ENCODE peak calls at places on chromosomes 13 and 19, in eight cellular contexts. D is cardiac muscle cell, J is IMR-90, O is GM23338, Z is left ventricle myocardium inferior, Y is mammary epithelial cell, F is brain microvascular endothelial cell, M is prostate gland. T is an unnamed sample.

GRCh38 chr13:34750078-34750703 is 191.9 kb upstream of the NBEA start:
- DNase-seq in F (no peak), J (no peak), O (peak), D (peak), M (no peak), Y (peak), Z (peak), T (no peak)

GRCh38 chr13:51271008-51271407 is 48.8 kb downstream of the FAM124A start:
- DNase-seq in Z (no peak), J (no peak), M (no peak), Y (no peak), O (no peak), D (no peak), F (no peak), T (no peak)

GRCh38 chr19:35438527-35438926 is 9.5 kb upstream of the FFAR2 start:
- DNase-seq in O (peak), J (no peak), Z (no peak), M (no peak), Y (peak), F (no peak), D (peak), T (no peak)

GRCh38 chr13:23637813-23638212 is 67.6 kb downstream of the TNFRSF19 start:
- DNase-seq in Z (peak), F (no peak), O (peak), Y (no peak), J (no peak), M (no peak), D (no peak), T (no peak)

GRCh38 chr13:112781881-112782361 is 92.1 kb downstream of the ATP11A start:
- DNase-seq in M (no peak), Z (peak), Y (peak), F (no peak), O (no peak), D (no peak), J (no peak), T (no peak)

GRCh38 chr13:40064723-40065122 is 409.3 kb downstream of the COG6 start:
- DNase-seq in O (no peak), Z (no peak), M (no peak), J (peak), Y (peak), F (peak), D (peak), T (no peak)

GRCh38 chr19:12052057-12052570 is 647 bp downstream of the ZNF878 start:
- DNase-seq in J (peak), Z (no peak), D (no peak), F (no peak), O (peak), M (no peak), Y (peak), T (no peak)

GRCh38 chr19:49546825-49547565 is 19.2 kb downstream of the RCN3 start:
- DNase-seq in O (peak), F (peak), Y (peak), J (peak), Z (no peak), D (peak), M (peak), T (peak)

GRCh38 chr13:112764864-112765561 is 75.2 kb downstream of the ATP11A start:
- DNase-seq in Y (no peak), O (no peak), D (no peak), Z (no peak), J (no peak), M (no peak), F (no peak), T (no peak)

GRCh38 chr13:42821437-42821836 is 40.1 kb downstream of the FAM216B start:
- DNase-seq in D (peak), J (peak), Y (no peak), F (peak), Z (no peak), M (no peak), O (no peak), T (no peak)

GRCh38 chr13:43078399-43078798 is 55.0 kb downstream of the DNAJC15 start:
- DNase-seq in D (no peak), J (no peak), Z (no peak), M (no peak), F (no peak), O (no peak), Y (no peak), T (no peak)

GRCh38 chr19:35063940-35064818 is 22.7 kb downstream of the HPN start:
- DNase-seq in Y (peak), O (no peak), M (no peak), J (peak), D (peak), Z (no peak), F (peak), T (no peak)

GRCh38 chr13:109154546-109154945 is 525.1 kb downstream of the MYO16 start:
- DNase-seq in M (no peak), J (no peak), Z (no peak), F (no peak), D (no peak), O (no peak), Y (no peak), T (no peak)

GRCh38 chr19:14375055-14375581 is 6.1 kb upstream of the ADGRE5 start:
- DNase-seq in Z (peak), M (no peak), Y (no peak), O (no peak), F (no peak), D (no peak), J (no peak), T (peak)

GRCh38 chr19:51552996-51553725 is 17.9 kb upstream of the ZNF175 start:
- DNase-seq in D (peak), Y (peak), F (peak), Z (peak), M (peak), O (peak), J (peak), T (peak)

GRCh38 chr13:85709721-85710120 is 89.5 kb downstream of the SLITRK6 start:
- DNase-seq in F (no peak), Y (no peak), M (no peak), J (no peak), Z (no peak), D (no peak), O (no peak), T (no peak)

GRCh38 chr19:10226376-10227214 is 4.5 kb downstream of the S1PR2 start:
- DNase-seq in F (peak), D (peak), Y (no peak), J (peak), O (no peak), M (no peak), Z (peak), T (no peak)

GRCh38 chr13:43284162-43284561 is 260.8 kb downstream of the DNAJC15 start:
- DNase-seq in Z (no peak), M (no peak), J (peak), D (peak), F (peak), O (no peak), Y (peak), T (no peak)

GRCh38 chr19:40200352-40201099 is 9.3 kb downstream of the MAP3K10 start:
- DNase-seq in J (no peak), M (no peak), Z (no peak), Y (peak), O (no peak), D (no peak), F (no peak), T (no peak)

GRCh38 chr19:18284710-18285430 is 3.4 kb upstream of the JUND start:
- DNase-seq in D (no peak), Z (no peak), Y (no peak), F (no peak), O (no peak), J (no peak), M (no peak), T (no peak)

GRCh38 chr13:53052675-53053074 is 24.1 kb downstream of the OLFM4 start:
- DNase-seq in D (no peak), Y (no peak), O (no peak), F (no peak), J (no peak), Z (no peak), M (no peak), T (no peak)

GRCh38 chr13:24741016-24741662 is 22.8 kb upstream of the RNF17 start:
- DNase-seq in Z (no peak), J (no peak), O (peak), F (no peak), Y (no peak), D (no peak), M (no peak), T (no peak)

GRCh38 chr19:51489113-51489512 is 10.8 kb downstream of the CEACAM18 start:
- DNase-seq in J (no peak), O (no peak), D (no peak), Z (no peak), Y (no peak), F (no peak), M (no peak), T (no peak)

GRCh38 chr13:84393981-84394625 is 511.8 kb upstream of the SLITRK1 start:
- DNase-seq in D (no peak), J (no peak), Z (no peak), Y (peak), O (no peak), M (no peak), F (no peak), T (no peak)

GRCh38 chr13:37338721-37339120 is 233.3 kb upstream of the CSNK1A1L start:
- DNase-seq in Z (no peak), F (no peak), Y (no peak), D (peak), O (no peak), M (no peak), J (no peak), T (no peak)

GRCh38 chr19:35846038-35846668 is 6.2 kb downstream of the NPHS1 start:
- DNase-seq in F (no peak), O (peak), Z (no peak), M (no peak), Y (no peak), J (no peak), D (no peak), T (no peak)

GRCh38 chr19:995051-995827 is 5.0 kb upstream of the GRIN3B start:
- DNase-seq in F (no peak), Z (no peak), D (no peak), M (no peak), Y (no peak), O (no peak), J (no peak), T (no peak)

GRCh38 chr19:52442179-52442578 is 11.2 kb upstream of the ZNF578 start:
- DNase-seq in Z (no peak), M (no peak), D (no peak), Y (no peak), O (no peak), F (no peak), J (no peak), T (no peak)

GRCh38 chr19:19909654-19910053 is 8.9 kb downstream of the ZNF93 start:
- DNase-seq in J (no peak), F (no peak), O (no peak), Z (no peak), M (no peak), D (no peak), Y (no peak), T (no peak)

GRCh38 chr19:39497850-39498261 is 891 bp upstream of the DLL3 start:
- DNase-seq in O (peak), D (peak), Y (no peak), F (no peak), Z (no peak), J (peak), M (no peak), T (peak)

GRCh38 chr13:112969692-112970338 is 801 bp downstream of the MCF2L start:
- DNase-seq in F (no peak), Y (no peak), D (no peak), J (no peak), O (no peak), Z (no peak), M (no peak), T (no peak)

GRCh38 chr19:10219678-10220077 is 11.5 kb downstream of the S1PR2 start:
- DNase-seq in Y (peak), Z (no peak), M (no peak), J (peak), O (peak), D (peak), F (peak), T (no peak)

GRCh38 chr13:96963786-96964475 is 30.3 kb downstream of the OXGR1 start:
- DNase-seq in M (no peak), F (no peak), O (no peak), Y (peak), J (no peak), Z (no peak), D (no peak), T (no peak)

GRCh38 chr13:51041126-51041525 is 69.9 kb downstream of the C13orf42 start:
- DNase-seq in F (no peak), M (no peak), Z (no peak), D (no peak), J (no peak), O (no peak), Y (no peak), T (no peak)

GRCh38 chr19:19538077-19538764 is at the start of gene CILP2:
- DNase-seq in M (no peak), J (no peak), O (peak), F (no peak), Y (no peak), Z (peak), D (peak), T (no peak)

GRCh38 chr13:94664889-94665288 is 47.5 kb downstream of the SOX21 start:
- DNase-seq in J (no peak), D (no peak), M (no peak), Z (no peak), Y (no peak), O (no peak), F (no peak), T (no peak)

DNA sequence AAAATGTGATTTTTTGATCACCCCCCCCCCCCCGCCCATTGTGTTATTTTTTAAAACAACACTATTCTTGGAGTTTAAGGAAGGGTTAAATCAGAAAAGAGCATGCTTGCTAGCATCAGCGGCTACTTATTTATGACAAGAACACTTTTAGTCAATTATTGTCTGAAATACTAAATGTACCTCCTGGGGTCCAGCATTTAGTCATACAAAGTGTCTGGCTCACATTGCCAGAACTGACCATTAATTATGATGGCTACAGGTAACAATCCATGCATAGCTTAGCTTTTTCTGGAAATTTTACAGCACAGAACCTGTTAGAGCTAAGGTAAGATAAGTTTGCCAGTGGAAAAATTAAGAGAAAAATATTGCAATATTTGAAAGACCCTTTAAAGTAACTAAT is 90.1 kb downstream of the PCDH9 start:
- DNase-seq in F (no peak), Z (no peak), D (no peak), M (no peak), Y (no peak), O (no peak), J (no peak), T (no peak)
- H3K4me3 ChIP-seq in F (no peak), Z (no peak), D (no peak), M (no peak), Y (no peak), O (no peak), J (no peak), T (no peak)

GRCh38 chr19:32464279-32464678 is 58.7 kb downstream of the DPY19L3 start:
- DNase-seq in M (no peak), O (no peak), D (peak), Y (peak), J (peak), Z (no peak), F (no peak), T (no peak)
- TF ChIP-seq CTCF in M (no peak), O (no peak), D (peak), Y (peak), J (peak), Z (peak), F (peak), T (peak)

DNA sequence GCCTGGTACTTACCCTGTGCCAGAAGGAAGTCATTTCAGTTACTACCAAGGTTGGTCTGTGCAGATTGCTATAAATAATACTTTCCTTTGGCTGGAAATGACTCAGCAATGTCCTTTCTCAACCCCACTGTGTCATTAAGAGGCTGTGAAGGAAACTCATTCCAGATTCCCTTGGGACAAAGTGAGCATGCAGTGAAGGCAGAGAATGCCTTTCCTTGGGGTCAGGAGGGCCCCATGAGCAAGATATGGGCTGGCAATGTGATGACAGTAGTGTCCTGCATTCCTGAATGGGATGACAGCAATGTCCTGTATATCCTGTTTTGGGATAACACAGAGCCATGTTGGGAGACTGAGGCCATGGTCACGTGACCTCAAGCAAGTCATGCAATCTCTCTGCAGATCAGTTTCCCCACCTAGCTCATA is 213.1 kb upstream of the TMTC4 start:
- DNase-seq in Z (no peak), D (peak), J (peak), Y (no peak), O (no peak), M (no peak), F (peak), T (no peak)
- H3K27ac ChIP-seq in Z (no peak), D (peak), J (peak), Y (no peak), O (no peak), M (no peak), F (peak), T (no peak)

GRCh38 chr13:33278923-33279322 is 6.6 kb downstream of the STARD13 start:
- DNase-seq in J (no peak), D (no peak), M (no peak), O (no peak), F (no peak), Z (no peak), Y (no peak), T (no peak)

GRCh38 chr13:33279898-33280549 is 5.5 kb downstream of the STARD13 start:
- DNase-seq in O (no peak), M (peak), J (peak), Y (peak), D (peak), F (peak), Z (no peak), T (no peak)

GRCh38 chr13:33280550-33280905 is 5.0 kb downstream of the STARD13 start:
- DNase-seq in M (no peak), Z (no peak), Y (no peak), F (no peak), O (no peak), D (no peak), J (no peak), T (no peak)

GRCh38 chr13:33277946-33278345 is 7.6 kb downstream of the STARD13 start:
- DNase-seq in J (no peak), F (no peak), M (no peak), Z (no peak), Y (no peak), D (peak), O (no peak), T (no peak)

GRCh38 chr13:33279414-33279813 is 6.1 kb downstream of the STARD13 start:
- DNase-seq in F (no peak), D (no peak), J (no peak), O (no peak), Z (no peak), Y (no peak), M (peak), T (peak)
- H3K4me3 ChIP-seq in F (no peak), D (no peak), J (no peak), O (no peak), Z (peak), Y (no peak), M (no peak), T (no peak)

GRCh38 chr13:48977973-48978372 is 2.3 kb downstream of the FNDC3A start:
- DNase-seq in J (peak), O (no peak), Z (no peak), M (no peak), Y (peak), D (no peak), F (peak), T (no peak)

GRCh38 chr13:48976677-48977625 is 1.2 kb downstream of the FNDC3A start:
- DNase-seq in F (no peak), Y (no peak), J (no peak), Z (no peak), O (no peak), D (no peak), M (no peak), T (peak)

GRCh38 chr13:48973845-48974431 is 1.8 kb upstream of the FNDC3A start:
- DNase-seq in J (no peak), O (no peak), D (no peak), Z (no peak), F (no peak), Y (no peak), M (no peak), T (no peak)

GRCh38 chr13:48975101-48975925 is at the start of gene FNDC3A:
- DNase-seq in Z (peak), J (peak), F (peak), Y (peak), O (peak), M (peak), D (peak), T (peak)

GRCh38 chr13:48975926-48976676 is 389 bp downstream of the FNDC3A start:
- DNase-seq in J (peak), Z (peak), F (peak), D (peak), Y (peak), M (peak), O (peak), T (peak)
- TF ChIP-seq CTCF in J (no peak), Z (no peak), F (no peak), D (no peak), Y (no peak), M (peak), O (peak), T (no peak)

GRCh38 chr13:75800545-75800944 is 164.4 kb downstream of the LMO7 start:
- DNase-seq in D (no peak), Z (no peak), J (no peak), O (peak), F (no peak), M (no peak), Y (no peak), T (no peak)

GRCh38 chr13:75803982-75804381 is 167.9 kb downstream of the LMO7 start:
- DNase-seq in M (no peak), Z (no peak), Y (no peak), D (peak), J (no peak), O (peak), F (no peak), T (no peak)

GRCh38 chr13:75801388-75801787 is 165.3 kb downstream of the LMO7 start:
- DNase-seq in F (peak), O (no peak), Z (no peak), J (no peak), M (no peak), D (no peak), Y (no peak), T (no peak)

GRCh38 chr13:75803175-75803611 is 167.1 kb downstream of the LMO7 start:
- DNase-seq in Y (no peak), Z (no peak), D (no peak), J (no peak), F (no peak), M (peak), O (peak), T (no peak)

DNA sequence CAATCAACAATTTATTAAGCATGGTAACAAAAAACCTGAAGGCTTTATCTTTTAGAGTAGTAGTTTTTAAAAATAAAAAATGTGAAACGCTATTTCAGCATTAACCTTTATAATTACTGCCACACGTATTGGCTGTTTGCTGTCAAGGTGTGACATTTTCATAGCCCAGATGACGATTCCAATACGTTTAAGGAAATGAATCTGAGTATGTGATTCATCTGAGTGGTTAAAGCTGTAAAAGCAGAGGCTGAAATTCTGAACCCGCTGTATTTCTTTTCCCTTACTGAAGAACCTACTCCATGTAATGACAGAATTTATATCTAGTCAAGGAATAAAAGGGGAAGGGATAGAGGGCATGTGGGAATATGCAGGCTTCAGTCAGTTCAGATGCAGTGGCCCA is 166.0 kb downstream of the LMO7 start:
- DNase-seq in M (no peak), Z (no peak), O (no peak), J (no peak), F (no peak), D (no peak), Y (no peak), T (no peak)
- H3K27ac ChIP-seq in M (peak), Z (peak), O (peak), J (no peak), F (peak), D (peak), Y (no peak), T (no peak)

GRCh38 chr19:45250216-45250831 is 747 bp upstream of the MARK4 start:
- DNase-seq in Y (peak), F (no peak), J (no peak), D (no peak), M (no peak), Z (no peak), O (peak), T (no peak)
- H3K4me3 ChIP-seq in Y (peak), F (peak), J (peak), D (peak), M (peak), Z (peak), O (peak), T (peak)

T was measured in Peyer's patch.